ENCODE peak calls at places on chromosomes 13 and 19, in six cellular contexts. U is H1, P is K562, O is HepG2, Y is HCT116, N is IMR-90. T is an unnamed sample.

GRCh38 chr13:36818483-36819063 is 449 bp upstream of the RFXAP start:
- DNase-seq in U (no peak), P (no peak), O (no peak), Y (no peak), N (no peak), T (no peak)

GRCh38 chr19:44948763-44949374 is 3.0 kb downstream of the APOC2 start:
- DNase-seq in U (no peak), P (no peak), O (no peak), Y (no peak), N (no peak), T (no peak)

GRCh38 chr19:50654882-50655281 is 5.6 kb downstream of the C19orf81 start:
- DNase-seq in U (no peak), P (no peak), O (peak), Y (no peak), N (no peak), T (no peak)

GRCh38 chr19:5045956-5046338 is 77.0 kb downstream of the KDM4B start:
- DNase-seq in U (no peak), P (no peak), O (no peak), Y (no peak), N (no peak), T (peak)

GRCh38 chr19:4910594-4911273 is 1.4 kb downstream of the UHRF1 start:
- DNase-seq in U (no peak), P (no peak), O (no peak), Y (no peak), N (peak), T (no peak)

GRCh38 chr19:38544569-38545315 is 73.0 kb downstream of the MAP4K1 start:
- DNase-seq in U (no peak), P (peak), O (no peak), Y (peak), N (peak), T (no peak)

GRCh38 chr19:33477781-33478180 is 43.8 kb downstream of the PEPD start:
- DNase-seq in U (no peak), P (no peak), O (no peak), Y (no peak), N (peak), T (no peak)

GRCh38 chr13:40338217-40338616 is 328.2 kb downstream of the FOXO1 start:
- DNase-seq in U (no peak), P (no peak), O (no peak), Y (no peak), N (no peak), T (no peak)

GRCh38 chr13:21703846-21704245 is 33.0 kb downstream of the FGF9 start:
- DNase-seq in U (no peak), P (no peak), O (no peak), Y (no peak), N (no peak), T (peak)

GRCh38 chr13:71712988-71713653 is 153.9 kb downstream of the DACH1 start:
- DNase-seq in U (peak), P (no peak), O (peak), Y (no peak), N (no peak), T (no peak)

GRCh38 chr13:23365652-23366051 is 67.8 kb downstream of the SACS start:
- DNase-seq in U (no peak), P (no peak), O (no peak), Y (no peak), N (peak), T (no peak)

GRCh38 chr19:50380137-50380536 is 3.9 kb downstream of the NR1H2 start:
- DNase-seq in U (no peak), P (peak), O (no peak), Y (no peak), N (peak), T (no peak)

GRCh38 chr13:21231426-21231945 is 55.0 kb downstream of the MRPL57 start:
- DNase-seq in U (no peak), P (no peak), O (no peak), Y (no peak), N (no peak), T (no peak)

GRCh38 chr19:19064098-19064722 is 416 bp downstream of the SLC25A42 start:
- DNase-seq in U (no peak), P (no peak), O (no peak), Y (no peak), N (no peak), T (peak)

GRCh38 chr19:7799640-7800355 is 30.2 kb upstream of the EVI5L start:
- DNase-seq in U (peak), P (peak), O (peak), Y (peak), N (peak), T (peak)

GRCh38 chr19:15629003-15629880 is 11.5 kb upstream of the CYP4F3 start:
- DNase-seq in U (no peak), P (peak), O (peak), Y (peak), N (peak), T (peak)

GRCh38 chr13:71169125-71169524 is 697.9 kb downstream of the DACH1 start:
- DNase-seq in U (no peak), P (no peak), O (no peak), Y (no peak), N (no peak), T (no peak)

GRCh38 chr13:33446821-33447481 is 161.4 kb upstream of the STARD13 start:
- DNase-seq in U (no peak), P (no peak), O (no peak), Y (no peak), N (no peak), T (no peak)

GRCh38 chr19:7605490-7606222 is 10.0 kb downstream of the CAMSAP3 start:
- DNase-seq in U (peak), P (peak), O (peak), Y (peak), N (no peak), T (peak)

GRCh38 chr19:32313866-32314265 is 31.5 kb upstream of the ZNF507 start:
- DNase-seq in U (no peak), P (no peak), O (no peak), Y (no peak), N (no peak), T (no peak)

GRCh38 chr13:40404407-40404806 is 262.0 kb downstream of the FOXO1 start:
- DNase-seq in U (no peak), P (no peak), O (no peak), Y (no peak), N (no peak), T (no peak)

GRCh38 chr13:41107104-41107571 is 25.5 kb downstream of the KBTBD6 start:
- DNase-seq in U (no peak), P (no peak), O (peak), Y (no peak), N (no peak), T (no peak)

GRCh38 chr13:30113531-30113930 is 193.8 kb downstream of the KATNAL1 start:
- DNase-seq in U (no peak), P (no peak), O (no peak), Y (no peak), N (no peak), T (no peak)

GRCh38 chr19:55642153-55643002 is 1.1 kb upstream of the ZNF581 start:
- DNase-seq in U (no peak), P (peak), O (no peak), Y (no peak), N (no peak), T (no peak)

GRCh38 chr19:13723206-13723605 is 41.1 kb upstream of the MRI1 start:
- DNase-seq in U (no peak), P (no peak), O (no peak), Y (no peak), N (peak), T (no peak)

GRCh38 chr13:49935171-49936084 is 712 bp downstream of the SPRYD7 start:
- DNase-seq in U (peak), P (peak), O (peak), Y (peak), N (peak), T (peak)

GRCh38 chr13:113620036-113620435 is 35.5 kb downstream of the TFDP1 start:
- DNase-seq in U (no peak), P (no peak), O (no peak), Y (no peak), N (no peak), T (no peak)

GRCh38 chr19:10471909-10472308 is 31.2 kb downstream of the KEAP1 start:
- DNase-seq in U (no peak), P (peak), O (peak), Y (no peak), N (peak), T (peak)

GRCh38 chr19:11138659-11139526 is 16.7 kb downstream of the SPC24 start:
- DNase-seq in U (no peak), P (peak), O (peak), Y (no peak), N (peak), T (peak)

DNA sequence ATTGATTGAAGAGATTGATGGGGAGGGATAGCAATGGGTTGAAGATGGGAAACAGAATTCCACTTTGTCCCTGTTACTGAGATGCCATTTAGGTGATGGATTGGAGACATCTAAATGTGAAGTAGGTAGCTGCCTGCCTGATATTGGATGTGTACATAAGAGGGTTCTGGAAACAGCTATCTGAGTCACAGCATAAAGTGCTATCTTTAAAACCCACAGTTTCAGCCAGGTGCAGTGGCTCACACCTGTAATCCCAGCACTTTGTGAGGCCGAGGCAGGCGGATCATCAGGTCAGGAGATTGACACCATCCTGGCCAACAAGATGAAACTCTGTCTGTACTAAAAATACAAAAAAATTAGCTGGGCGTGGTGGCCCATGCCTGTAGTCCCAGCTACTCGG is 72.6 kb downstream of the DNAJC3 start:
- DNase-seq in U (no peak), P (no peak), O (no peak), Y (no peak), N (no peak), T (no peak)
- TF ChIP-seq CEBPB in U (no peak), P (no peak), O (no peak), Y (no peak), N (no peak), T (no peak)

GRCh38 chr13:31761951-31762350 is 22.6 kb downstream of the RXFP2 start:
- DNase-seq in U (no peak), P (no peak), O (no peak), Y (no peak), N (peak), T (no peak)
- TF ChIP-seq CEBPB in U (no peak), P (no peak), O (no peak), Y (no peak), N (no peak), T (no peak)

DNA sequence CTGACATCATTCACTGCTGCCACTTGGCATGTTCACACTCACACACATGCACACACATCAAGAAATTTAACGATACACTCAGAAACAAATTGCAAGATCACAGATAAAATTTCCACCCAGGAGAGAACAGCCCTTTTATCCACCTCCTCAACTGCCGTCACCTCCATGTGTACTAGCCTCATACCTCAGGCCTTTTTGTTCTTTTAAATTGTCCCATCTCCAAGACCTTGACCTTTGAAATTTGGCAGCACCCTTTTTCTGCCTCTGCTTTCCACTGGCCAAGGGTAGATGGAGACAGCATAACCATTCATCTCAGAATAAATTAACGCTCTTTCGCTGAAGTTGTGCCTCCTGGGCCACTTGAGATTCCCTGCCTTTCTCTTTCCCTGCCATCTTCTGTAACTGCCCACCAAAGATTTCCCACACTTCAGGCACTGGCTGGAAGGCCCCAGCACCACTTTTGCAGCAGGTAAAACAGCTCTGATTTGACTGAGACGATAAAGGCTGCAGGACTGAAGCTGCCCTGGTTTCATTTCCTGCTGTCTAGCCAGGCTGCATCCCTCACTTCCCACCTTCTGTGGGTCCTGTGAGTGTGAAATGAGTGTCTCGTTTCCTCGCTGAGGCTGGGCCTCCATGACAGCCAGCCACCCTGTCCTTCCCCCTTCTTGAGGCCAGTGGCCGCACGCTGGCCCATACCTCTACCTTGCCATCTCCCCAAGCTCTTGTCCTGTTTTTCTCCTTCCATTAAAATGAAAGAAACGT is 39.3 kb downstream of the MBNL2 start:
- DNase-seq in U (no peak), P (no peak), O (no peak), Y (no peak), N (no peak), T (no peak)
- TF ChIP-seq CEBPB in U (no peak), P (no peak), O (no peak), Y (no peak), N (no peak), T (no peak)

GRCh38 chr13:99056381-99057014 is 78.6 kb upstream of the DOCK9 start:
- DNase-seq in U (no peak), P (no peak), O (no peak), Y (no peak), N (no peak), T (peak)

GRCh38 chr13:99059498-99060070 is 81.7 kb upstream of the DOCK9 start:
- DNase-seq in U (no peak), P (no peak), O (no peak), Y (no peak), N (no peak), T (no peak)

GRCh38 chr13:99058527-99059495 is 80.9 kb upstream of the DOCK9 start:
- DNase-seq in U (no peak), P (no peak), O (no peak), Y (no peak), N (no peak), T (no peak)

GRCh38 chr13:99055286-99056073 is 77.6 kb upstream of the DOCK9 start:
- DNase-seq in U (no peak), P (no peak), O (no peak), Y (no peak), N (no peak), T (no peak)

GRCh38 chr13:99057310-99057975 is 79.6 kb upstream of the DOCK9 start:
- DNase-seq in U (no peak), P (no peak), O (no peak), Y (no peak), N (peak), T (peak)
- TF ChIP-seq CEBPB in U (no peak), P (peak), O (peak), Y (no peak), N (peak), T (peak)

T was measured in A549.